ENCODE peak calls at places on chromosomes 5 and 9, in eight cellular contexts. One of them, this sample, is unnamed.

GRCh38 chr5:168110384-168110783 is 181.1 kb upstream of the WWC1 start:
- DNase-seq in coronary artery: no peak
- DNase-seq in fibroblast of pulmonary artery: no peak
- DNase-seq in PC-9: no peak
- DNase-seq in epithelial cell of proximal tubule: no peak
- DNase-seq in AG04449: no peak
- DNase-seq in hepatocyte: no peak
- DNase-seq in colonic mucosa: no peak
- DNase-seq in this sample: no peak

GRCh38 chr5:96753848-96754247 is 53.9 kb downstream of the ERAP1 start:
- DNase-seq in coronary artery: no peak
- DNase-seq in fibroblast of pulmonary artery: no peak
- DNase-seq in PC-9: no peak
- DNase-seq in epithelial cell of proximal tubule: no peak
- DNase-seq in AG04449: no peak
- DNase-seq in hepatocyte: no peak
- DNase-seq in colonic mucosa: no peak
- DNase-seq in this sample: no peak

GRCh38 chr9:79233542-79233941 is 338.2 kb upstream of the TLE4 start:
- DNase-seq in coronary artery: no peak
- DNase-seq in fibroblast of pulmonary artery: peak
- DNase-seq in PC-9: peak
- DNase-seq in epithelial cell of proximal tubule: no peak
- DNase-seq in AG04449: no peak
- DNase-seq in hepatocyte: peak
- DNase-seq in colonic mucosa: no peak
- DNase-seq in this sample: no peak

GRCh38 chr9:125889122-125889523 is 141.9 kb downstream of the PBX3 start:
- DNase-seq in coronary artery: no peak
- DNase-seq in fibroblast of pulmonary artery: no peak
- DNase-seq in PC-9: no peak
- DNase-seq in epithelial cell of proximal tubule: no peak
- DNase-seq in AG04449: no peak
- DNase-seq in hepatocyte: peak
- DNase-seq in colonic mucosa: peak
- DNase-seq in this sample: peak

GRCh38 chr5:130992621-130993020 is 172.4 kb downstream of the HINT1 start:
- DNase-seq in coronary artery: no peak
- DNase-seq in fibroblast of pulmonary artery: no peak
- DNase-seq in PC-9: no peak
- DNase-seq in epithelial cell of proximal tubule: no peak
- DNase-seq in AG04449: no peak
- DNase-seq in hepatocyte: no peak
- DNase-seq in colonic mucosa: no peak
- DNase-seq in this sample: no peak

GRCh38 chr5:58755397-58755796 is 172.5 kb downstream of the RAB3C start:
- DNase-seq in coronary artery: no peak
- DNase-seq in fibroblast of pulmonary artery: no peak
- DNase-seq in PC-9: no peak
- DNase-seq in epithelial cell of proximal tubule: no peak
- DNase-seq in AG04449: no peak
- DNase-seq in hepatocyte: no peak
- DNase-seq in colonic mucosa: no peak
- DNase-seq in this sample: no peak

GRCh38 chr5:136308396-136308795 is 56.9 kb downstream of the TRPC7 start:
- DNase-seq in coronary artery: no peak
- DNase-seq in fibroblast of pulmonary artery: no peak
- DNase-seq in PC-9: no peak
- DNase-seq in epithelial cell of proximal tubule: no peak
- DNase-seq in AG04449: no peak
- DNase-seq in hepatocyte: no peak
- DNase-seq in colonic mucosa: no peak
- DNase-seq in this sample: no peak

GRCh38 chr5:113181853-113182490 is 205.4 kb downstream of the DCP2 start:
- DNase-seq in coronary artery: no peak
- DNase-seq in fibroblast of pulmonary artery: no peak
- DNase-seq in PC-9: no peak
- DNase-seq in epithelial cell of proximal tubule: no peak
- DNase-seq in AG04449: no peak
- DNase-seq in hepatocyte: no peak
- DNase-seq in colonic mucosa: no peak
- DNase-seq in this sample: no peak

GRCh38 chr5:83107692-83108410 is 30.5 kb downstream of the XRCC4 start:
- DNase-seq in coronary artery: no peak
- DNase-seq in fibroblast of pulmonary artery: no peak
- DNase-seq in PC-9: no peak
- DNase-seq in epithelial cell of proximal tubule: no peak
- DNase-seq in AG04449: no peak
- DNase-seq in hepatocyte: no peak
- DNase-seq in colonic mucosa: no peak
- DNase-seq in this sample: no peak

GRCh38 chr9:92236915-92237314 is 56.6 kb downstream of the IARS1 start:
- DNase-seq in coronary artery: no peak
- DNase-seq in fibroblast of pulmonary artery: no peak
- DNase-seq in PC-9: no peak
- DNase-seq in epithelial cell of proximal tubule: no peak
- DNase-seq in AG04449: no peak
- DNase-seq in hepatocyte: no peak
- DNase-seq in colonic mucosa: no peak
- DNase-seq in this sample: no peak

GRCh38 chr9:13279284-13280162 is at the start of gene MPDZ:
- DNase-seq in coronary artery: peak
- DNase-seq in fibroblast of pulmonary artery: peak
- DNase-seq in PC-9: peak
- DNase-seq in epithelial cell of proximal tubule: no peak
- DNase-seq in AG04449: no peak
- DNase-seq in hepatocyte: peak
- DNase-seq in colonic mucosa: peak
- DNase-seq in this sample: peak

GRCh38 chr5:93964421-93964820 is 223.0 kb upstream of the POU5F2 start:
- DNase-seq in coronary artery: no peak
- DNase-seq in fibroblast of pulmonary artery: no peak
- DNase-seq in PC-9: no peak
- DNase-seq in epithelial cell of proximal tubule: no peak
- DNase-seq in AG04449: no peak
- DNase-seq in hepatocyte: no peak
- DNase-seq in colonic mucosa: no peak
- DNase-seq in this sample: no peak

GRCh38 chr5:855771-856530 is 5.2 kb upstream of the ZDHHC11 start:
- DNase-seq in coronary artery: no peak
- DNase-seq in fibroblast of pulmonary artery: no peak
- DNase-seq in PC-9: no peak
- DNase-seq in epithelial cell of proximal tubule: no peak
- DNase-seq in AG04449: no peak
- DNase-seq in hepatocyte: no peak
- DNase-seq in colonic mucosa: no peak
- DNase-seq in this sample: no peak

GRCh38 chr5:173633304-173633703 is 16.9 kb upstream of the BOD1 start:
- DNase-seq in coronary artery: peak
- DNase-seq in fibroblast of pulmonary artery: no peak
- DNase-seq in PC-9: no peak
- DNase-seq in epithelial cell of proximal tubule: no peak
- DNase-seq in AG04449: no peak
- DNase-seq in hepatocyte: no peak
- DNase-seq in colonic mucosa: no peak
- DNase-seq in this sample: no peak

GRCh38 chr9:35035851-35036701 is 36.3 kb downstream of the VCP start:
- DNase-seq in coronary artery: peak
- DNase-seq in fibroblast of pulmonary artery: peak
- DNase-seq in PC-9: no peak
- DNase-seq in epithelial cell of proximal tubule: no peak
- DNase-seq in AG04449: no peak
- DNase-seq in hepatocyte: no peak
- DNase-seq in colonic mucosa: peak
- DNase-seq in this sample: peak

GRCh38 chr5:181052526-181052927 is 12.5 kb downstream of the BTNL9 start:
- DNase-seq in coronary artery: no peak
- DNase-seq in fibroblast of pulmonary artery: peak
- DNase-seq in PC-9: no peak
- DNase-seq in epithelial cell of proximal tubule: no peak
- DNase-seq in AG04449: no peak
- DNase-seq in hepatocyte: no peak
- DNase-seq in colonic mucosa: no peak
- DNase-seq in this sample: no peak
- H3K4me3 ChIP-seq in coronary artery: peak
- H3K4me3 ChIP-seq in fibroblast of pulmonary artery: peak
- H3K4me3 ChIP-seq in PC-9: no peak
- H3K4me3 ChIP-seq in epithelial cell of proximal tubule: peak
- H3K4me3 ChIP-seq in AG04449: peak
- H3K4me3 ChIP-seq in hepatocyte: no peak
- H3K4me3 ChIP-seq in colonic mucosa: peak
- H3K4me3 ChIP-seq in this sample: peak

DNA sequence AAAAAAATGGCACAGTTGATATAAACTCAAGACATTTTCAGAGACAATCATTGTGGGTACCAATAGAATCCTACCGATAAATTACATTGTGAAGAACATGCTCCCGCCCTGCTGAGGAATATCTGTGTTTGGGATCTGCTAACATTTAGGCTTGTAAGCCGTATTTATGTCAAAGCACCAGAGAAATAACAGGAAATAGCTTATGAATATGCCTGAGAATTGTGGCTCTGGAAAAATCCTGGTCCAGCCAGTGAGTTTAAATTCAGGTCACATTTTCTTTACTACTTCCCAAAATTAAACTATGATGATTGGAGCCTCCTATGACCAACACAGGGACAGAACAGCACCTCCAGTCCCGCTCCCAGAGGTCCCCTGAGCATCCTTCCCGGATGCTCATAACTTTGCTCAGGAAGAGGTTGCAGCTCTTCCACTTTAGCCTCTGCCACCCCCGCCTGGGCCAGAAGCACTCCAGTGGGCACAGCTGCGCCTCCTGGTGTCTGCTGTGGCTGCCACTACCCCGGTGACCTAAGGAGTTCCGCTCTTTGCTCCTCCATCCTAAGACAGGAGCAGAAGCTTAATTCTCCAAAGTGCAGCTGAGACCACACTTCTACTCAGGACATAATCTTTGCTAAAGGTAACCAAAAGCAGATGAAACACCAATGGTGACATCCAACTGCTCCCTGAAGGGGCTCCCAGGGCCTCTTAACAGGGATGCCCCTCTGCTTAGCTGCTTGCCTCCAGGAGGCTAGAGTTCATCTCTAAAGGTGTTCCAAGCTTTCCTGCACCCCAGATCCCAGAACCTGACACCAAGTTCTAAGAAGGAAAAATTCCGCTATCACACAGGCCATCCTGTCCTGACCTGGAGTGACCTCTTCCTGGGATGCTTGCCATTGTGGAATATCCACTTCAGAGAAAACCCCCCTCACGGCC is 58.8 kb downstream of the SLC1A1 start:
- DNase-seq in coronary artery: no peak
- DNase-seq in fibroblast of pulmonary artery: no peak
- DNase-seq in PC-9: no peak
- DNase-seq in epithelial cell of proximal tubule: no peak
- DNase-seq in AG04449: no peak
- DNase-seq in hepatocyte: peak
- DNase-seq in colonic mucosa: no peak
- DNase-seq in this sample: peak
- TF ChIP-seq CTCF in coronary artery: no peak
- TF ChIP-seq CTCF in fibroblast of pulmonary artery: peak
- TF ChIP-seq CTCF in PC-9: peak
- TF ChIP-seq CTCF in epithelial cell of proximal tubule: peak
- TF ChIP-seq CTCF in AG04449: peak
- TF ChIP-seq CTCF in hepatocyte: no peak
- TF ChIP-seq CTCF in colonic mucosa: peak
- TF ChIP-seq CTCF in this sample: no peak

GRCh38 chr9:17906204-17906840 is 327.5 kb downstream of the SH3GL2 start:
- DNase-seq in coronary artery: no peak
- DNase-seq in fibroblast of pulmonary artery: no peak
- DNase-seq in PC-9: no peak
- DNase-seq in epithelial cell of proximal tubule: no peak
- DNase-seq in AG04449: no peak
- DNase-seq in hepatocyte: peak
- DNase-seq in colonic mucosa: peak
- DNase-seq in this sample: peak

GRCh38 chr9:17907780-17908513 is 329.1 kb downstream of the SH3GL2 start:
- DNase-seq in coronary artery: no peak
- DNase-seq in fibroblast of pulmonary artery: peak
- DNase-seq in PC-9: no peak
- DNase-seq in epithelial cell of proximal tubule: no peak
- DNase-seq in AG04449: no peak
- DNase-seq in hepatocyte: no peak
- DNase-seq in colonic mucosa: peak
- DNase-seq in this sample: no peak

GRCh38 chr9:17905356-17906203 is 326.7 kb downstream of the SH3GL2 start:
- DNase-seq in coronary artery: no peak
- DNase-seq in fibroblast of pulmonary artery: no peak
- DNase-seq in PC-9: no peak
- DNase-seq in epithelial cell of proximal tubule: no peak
- DNase-seq in AG04449: no peak
- DNase-seq in hepatocyte: peak
- DNase-seq in colonic mucosa: peak
- DNase-seq in this sample: no peak

DNA sequence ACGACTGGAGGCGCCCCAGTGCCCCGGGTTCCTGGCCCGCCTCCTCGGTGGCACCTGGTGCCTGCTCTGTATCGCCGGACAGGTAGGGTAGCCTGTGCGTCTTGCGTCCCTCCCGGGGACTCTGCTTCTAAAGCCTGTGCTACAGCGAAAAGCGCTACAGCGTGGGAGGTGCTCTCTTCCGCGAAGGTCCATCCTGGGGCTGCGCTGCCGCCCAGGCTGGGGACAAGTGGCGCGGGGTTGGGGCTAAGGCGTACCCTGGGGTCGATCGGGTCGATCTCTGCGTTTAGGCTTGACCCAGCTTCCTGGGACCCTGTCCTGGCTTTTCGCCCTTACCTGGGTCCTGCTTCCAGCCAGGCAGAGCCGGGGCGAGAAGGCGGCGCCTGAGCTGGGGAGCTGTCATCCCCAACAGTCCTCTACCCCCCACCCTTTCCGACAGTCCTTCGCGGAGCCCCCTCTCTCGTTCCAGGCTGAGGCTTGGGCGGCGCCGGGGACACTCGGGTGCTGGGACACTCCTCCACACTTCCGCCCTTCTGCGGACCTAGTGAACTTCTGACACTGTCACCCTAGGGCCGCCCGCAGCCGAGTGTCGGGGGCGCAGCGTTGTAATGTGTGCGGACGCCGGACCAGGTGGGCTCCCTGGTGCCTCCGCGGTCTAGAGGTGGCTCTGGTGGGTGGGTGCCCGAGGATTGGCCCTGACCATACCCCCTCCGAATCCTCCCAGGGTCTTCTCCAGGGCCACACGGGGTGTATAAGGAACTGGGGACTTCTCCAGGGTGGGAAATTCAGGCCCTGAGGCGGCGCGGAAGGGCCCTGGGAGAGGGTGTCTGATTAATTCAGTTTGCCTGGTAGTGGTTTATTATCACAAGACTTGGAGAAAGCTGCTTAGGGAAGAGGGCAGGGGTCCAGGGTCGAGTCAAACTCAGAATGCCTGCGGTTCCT is 328.2 kb downstream of the SH3GL2 start:
- DNase-seq in coronary artery: no peak
- DNase-seq in fibroblast of pulmonary artery: no peak
- DNase-seq in PC-9: no peak
- DNase-seq in epithelial cell of proximal tubule: no peak
- DNase-seq in AG04449: no peak
- DNase-seq in hepatocyte: peak
- DNase-seq in colonic mucosa: peak
- DNase-seq in this sample: peak
- H3K4me3 ChIP-seq in coronary artery: peak
- H3K4me3 ChIP-seq in fibroblast of pulmonary artery: no peak
- H3K4me3 ChIP-seq in PC-9: no peak
- H3K4me3 ChIP-seq in epithelial cell of proximal tubule: no peak
- H3K4me3 ChIP-seq in AG04449: no peak
- H3K4me3 ChIP-seq in hepatocyte: peak
- H3K4me3 ChIP-seq in colonic mucosa: peak
- H3K4me3 ChIP-seq in this sample: peak

GRCh38 chr5:60287174-60287771 is 393.7 kb upstream of the PDE4D start:
- DNase-seq in coronary artery: no peak
- DNase-seq in fibroblast of pulmonary artery: peak
- DNase-seq in PC-9: peak
- DNase-seq in epithelial cell of proximal tubule: peak
- DNase-seq in AG04449: no peak
- DNase-seq in hepatocyte: peak
- DNase-seq in colonic mucosa: peak
- DNase-seq in this sample: peak
- TF ChIP-seq CTCF in coronary artery: no peak
- TF ChIP-seq CTCF in fibroblast of pulmonary artery: peak
- TF ChIP-seq CTCF in PC-9: peak
- TF ChIP-seq CTCF in epithelial cell of proximal tubule: peak
- TF ChIP-seq CTCF in AG04449: peak
- TF ChIP-seq CTCF in hepatocyte: peak
- TF ChIP-seq CTCF in colonic mucosa: peak
- TF ChIP-seq CTCF in this sample: peak

This sample was measured in psoas muscle.